ENCODE peak calls at places on chromosomes 13 and 19, in eight cellular contexts. P is tibial nerve; Q is GM10248; N is T-helper 9 cell; K is posterior vena cava; H is GM04504; F is heart left ventricle; L is CD8-positive, alpha-beta T cell. R is an unnamed sample.

GRCh38 chr13:25148005-25148798 is 23.9 kb downstream of the AMER2 start:
- DNase-seq in K (no peak), Q (no peak), L (no peak), F (no peak), H (no peak), P (no peak), N (no peak), R (no peak)

GRCh38 chr13:32045963-32046785 is 14.6 kb downstream of the FRY start:
- DNase-seq in Q (no peak), K (no peak), P (peak), L (no peak), N (no peak), F (no peak), H (no peak), R (no peak)

GRCh38 chr19:9741476-9742171 is 26.9 kb downstream of the ZNF846 start:
- DNase-seq in Q (no peak), N (no peak), H (no peak), F (no peak), L (no peak), P (no peak), K (no peak), R (no peak)

GRCh38 chr13:109818136-109818535 is 31.8 kb upstream of the IRS2 start:
- DNase-seq in F (no peak), N (no peak), L (no peak), Q (no peak), K (no peak), P (no peak), H (no peak), R (no peak)

GRCh38 chr13:113415032-113415431 is 38.3 kb downstream of the ADPRHL1 start:
- DNase-seq in N (no peak), K (no peak), Q (no peak), F (peak), L (no peak), P (no peak), H (no peak), R (peak)

GRCh38 chr19:387777-388176 is 21.2 kb downstream of the C2CD4C start:
- DNase-seq in F (no peak), K (peak), N (no peak), Q (no peak), P (no peak), H (no peak), L (no peak), R (no peak)

GRCh38 chr19:30785728-30786127 is 413.5 kb downstream of the ZNF536 start:
- DNase-seq in L (no peak), P (no peak), F (no peak), K (no peak), N (no peak), H (no peak), Q (no peak), R (no peak)

GRCh38 chr13:34034411-34034810 is 216.5 kb downstream of the RFC3 start:
- DNase-seq in F (no peak), Q (no peak), L (no peak), N (no peak), K (no peak), P (no peak), H (no peak), R (no peak)

GRCh38 chr13:109273326-109273751 is 513.0 kb downstream of the IRS2 start:
- DNase-seq in H (peak), F (no peak), Q (no peak), N (no peak), L (no peak), P (no peak), K (no peak), R (no peak)

GRCh38 chr13:30762643-30763042 is 27.3 kb downstream of the ALOX5AP start:
- DNase-seq in P (no peak), K (no peak), L (no peak), N (no peak), F (no peak), H (no peak), Q (no peak), R (no peak)

GRCh38 chr13:40928980-40929379 is 90.1 kb downstream of the ELF1 start:
- DNase-seq in F (no peak), K (no peak), N (no peak), Q (no peak), H (no peak), P (no peak), L (no peak), R (no peak)

GRCh38 chr13:99980201-99981114 is 1.1 kb upstream of the ZIC2 start:
- DNase-seq in F (peak), P (no peak), K (peak), H (no peak), L (peak), Q (peak), N (no peak), R (peak)

GRCh38 chr13:112073245-112074138 is 6.5 kb downstream of the SOX1 start:
- DNase-seq in N (no peak), F (no peak), P (no peak), L (no peak), H (no peak), K (no peak), Q (no peak), R (no peak)

GRCh38 chr13:79770056-79770455 is 289.1 kb downstream of the NDFIP2 start:
- DNase-seq in K (no peak), Q (no peak), P (no peak), N (no peak), L (no peak), F (no peak), H (no peak), R (no peak)

GRCh38 chr13:112071011-112071901 is 4.3 kb downstream of the SOX1 start:
- DNase-seq in L (no peak), Q (no peak), H (no peak), P (no peak), F (no peak), N (no peak), K (no peak), R (no peak)